ENCODE peak calls at places on chromosomes 1 and 21, in eight cellular contexts. S, X, O, M, T, W, D and F are unnamed samples.
A peak's percentile ranks its signal among the peaks of the same experiment; 100 is the strongest.

GRCh38 chr21:31557956-31558838 is 101.3 kb upstream of the SOD1 start:
- DNase-seq in D (peak; percentile 50), M (no peak), X (no peak), O (peak; percentile 7), T (no peak), W (peak; percentile 15), S (no peak), F (peak; percentile 22)

GRCh38 chr1:183002797-183003594 is 20.2 kb upstream of the LAMC1 start:
- DNase-seq in T (no peak), O (no peak), M (peak; percentile 75), W (peak; percentile 25), S (peak; percentile 40), X (no peak), D (no peak), F (peak; percentile 68)

GRCh38 chr1:8545078-8545477 is 227.2 kb downstream of the SLC45A1 start:
- DNase-seq in D (no peak), S (peak; percentile 35), M (peak; percentile 30), X (no peak), W (no peak), T (no peak), O (no peak), F (no peak)

GRCh38 chr1:40057310-40058030 is 16.9 kb downstream of the CAP1 start:
- DNase-seq in T (no peak), O (no peak), X (no peak), S (no peak), W (no peak), D (no peak), M (no peak), F (no peak)

GRCh38 chr1:215704089-215704860 is 137.2 kb downstream of the KCTD3 start:
- DNase-seq in X (no peak), O (no peak), S (peak; percentile 66), M (peak; percentile 34), W (peak; percentile 6), D (no peak), T (no peak), F (peak; percentile 26)

GRCh38 chr1:2416403-2416802 is 4.0 kb upstream of the PEX10 start:
- DNase-seq in W (no peak), T (no peak), M (no peak), S (no peak), O (no peak), D (peak; percentile 64), X (no peak), F (no peak)

GRCh38 chr1:239189998-239190512 is 196.3 kb upstream of the CHRM3 start:
- DNase-seq in M (no peak), O (no peak), X (no peak), S (no peak), T (no peak), W (no peak), D (no peak), F (no peak)

GRCh38 chr21:43692949-43693348 is 26.0 kb upstream of the PDXK start:
- DNase-seq in X (peak; percentile 7), D (no peak), M (no peak), T (no peak), S (no peak), O (no peak), W (no peak), F (no peak)

GRCh38 chr1:1091344-1092148 is 17.4 kb upstream of the RNF223 start:
- DNase-seq in D (peak; percentile 31), O (no peak), T (no peak), S (no peak), X (peak; percentile 45), W (no peak), M (no peak), F (no peak)

GRCh38 chr1:76679534-76680152 is 187.6 kb upstream of the ST6GALNAC5 start:
- DNase-seq in T (no peak), X (no peak), W (no peak), D (no peak), O (no peak), M (no peak), S (no peak), F (no peak)

GRCh38 chr1:3649342-3650247 is at the start of gene WRAP73:
- DNase-seq in W (peak; percentile 90), S (peak; percentile 89), M (peak; percentile 91), X (peak; percentile 95), T (peak; percentile 94), D (peak; percentile 93), O (peak; percentile 83), F (peak; percentile 92)

GRCh38 chr1:70633004-70633403 is 221.9 kb downstream of the CTH start:
- DNase-seq in D (no peak), S (no peak), X (no peak), W (no peak), T (no peak), O (no peak), M (no peak), F (no peak)

GRCh38 chr1:223102797-223103533 is 40.1 kb downstream of the TLR5 start:
- DNase-seq in S (no peak), M (peak; percentile 11), O (no peak), D (no peak), T (no peak), X (no peak), W (peak; percentile 34), F (no peak)

GRCh38 chr21:38631171-38631570 is 132.9 kb upstream of the ERG start:
- DNase-seq in W (peak; percentile 93), T (no peak), X (no peak), S (no peak), O (peak; percentile 56), M (peak; percentile 45), D (no peak), F (peak; percentile 18)

GRCh38 chr1:206875752-206876380 is 10.4 kb downstream of the IL20 start:
- DNase-seq in O (no peak), M (no peak), D (no peak), S (no peak), X (no peak), T (no peak), W (no peak), F (no peak)

GRCh38 chr1:206882555-206882954 is 14.7 kb upstream of the IL24 start:
- DNase-seq in M (no peak), S (no peak), T (no peak), W (no peak), X (no peak), O (no peak), D (no peak), F (no peak)

GRCh38 chr1:206883160-206883559 is 14.1 kb upstream of the IL24 start:
- DNase-seq in M (no peak), O (no peak), T (no peak), S (no peak), D (no peak), X (no peak), W (no peak), F (no peak)

GRCh38 chr1:206880310-206880709 is 14.9 kb downstream of the IL20 start:
- DNase-seq in M (no peak), T (no peak), O (no peak), X (no peak), D (no peak), S (no peak), W (no peak), F (no peak)

DNA sequence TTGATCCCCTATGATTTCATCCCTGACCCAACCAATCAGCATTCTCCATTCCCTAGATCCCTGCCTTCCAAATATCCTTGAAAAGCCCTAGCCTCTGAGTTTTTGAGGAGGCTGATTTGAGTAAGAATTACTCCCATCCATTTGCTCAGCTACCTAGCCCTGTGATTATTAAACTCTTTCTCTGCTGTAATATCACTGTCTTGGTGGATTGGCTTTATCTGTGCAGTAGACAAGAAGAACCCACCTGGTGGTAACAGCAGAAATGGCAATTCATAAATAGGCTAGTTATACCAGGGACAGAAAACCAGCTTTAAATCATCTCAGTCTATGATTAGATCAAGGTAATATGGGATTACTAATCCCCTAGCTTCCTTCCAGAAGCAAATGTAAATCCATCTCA is 13.0 kb downstream of the IL20 start:
- DNase-seq in M (no peak), X (no peak), O (no peak), S (no peak), T (no peak), D (no peak), W (no peak), F (no peak)
- TF ChIP-seq CTCF in M (peak; percentile 18), X (no peak), O (peak; percentile 17), S (no peak), T (no peak), D (no peak), W (no peak), F (peak; percentile 9)

GRCh38 chr1:36279789-36280296 is 26.3 kb upstream of the SH3D21 start:
- DNase-seq in X (no peak), W (no peak), O (no peak), S (no peak), D (no peak), M (no peak), T (no peak), F (no peak)
- TF ChIP-seq CTCF in X (no peak), W (no peak), O (no peak), S (no peak), D (no peak), M (no peak), T (no peak), F (no peak)

GRCh38 chr1:147895123-147895522 is 7.5 kb upstream of the GJA8 start:
- DNase-seq in O (no peak), W (no peak), S (no peak), T (no peak), X (no peak), M (peak; percentile 47), D (no peak), F (peak; percentile 27)

GRCh38 chr1:147890177-147890790 is 12.3 kb upstream of the GJA8 start:
- DNase-seq in T (peak; percentile 68), W (peak; percentile 34), S (peak; percentile 29), M (peak; percentile 70), X (peak; percentile 78), D (peak; percentile 70), O (peak; percentile 60), F (peak; percentile 81)

GRCh38 chr1:147892731-147893214 is 9.8 kb upstream of the GJA8 start:
- DNase-seq in O (peak; percentile 40), W (peak; percentile 47), X (no peak), D (no peak), S (peak; percentile 64), T (no peak), M (peak; percentile 75), F (peak; percentile 79)

GRCh38 chr1:147891088-147891487 is 11.5 kb upstream of the GJA8 start:
- DNase-seq in S (no peak), W (no peak), T (no peak), X (no peak), O (no peak), D (no peak), M (no peak), F (no peak)

GRCh38 chr1:147892216-147892615 is 10.4 kb upstream of the GJA8 start:
- DNase-seq in X (no peak), W (no peak), O (no peak), M (peak; percentile 9), S (no peak), D (no peak), T (no peak), F (peak; percentile 16)
- TF ChIP-seq CTCF in X (no peak), W (no peak), O (peak; percentile 25), M (peak; percentile 11), S (no peak), D (no peak), T (no peak), F (no peak)

DNA sequence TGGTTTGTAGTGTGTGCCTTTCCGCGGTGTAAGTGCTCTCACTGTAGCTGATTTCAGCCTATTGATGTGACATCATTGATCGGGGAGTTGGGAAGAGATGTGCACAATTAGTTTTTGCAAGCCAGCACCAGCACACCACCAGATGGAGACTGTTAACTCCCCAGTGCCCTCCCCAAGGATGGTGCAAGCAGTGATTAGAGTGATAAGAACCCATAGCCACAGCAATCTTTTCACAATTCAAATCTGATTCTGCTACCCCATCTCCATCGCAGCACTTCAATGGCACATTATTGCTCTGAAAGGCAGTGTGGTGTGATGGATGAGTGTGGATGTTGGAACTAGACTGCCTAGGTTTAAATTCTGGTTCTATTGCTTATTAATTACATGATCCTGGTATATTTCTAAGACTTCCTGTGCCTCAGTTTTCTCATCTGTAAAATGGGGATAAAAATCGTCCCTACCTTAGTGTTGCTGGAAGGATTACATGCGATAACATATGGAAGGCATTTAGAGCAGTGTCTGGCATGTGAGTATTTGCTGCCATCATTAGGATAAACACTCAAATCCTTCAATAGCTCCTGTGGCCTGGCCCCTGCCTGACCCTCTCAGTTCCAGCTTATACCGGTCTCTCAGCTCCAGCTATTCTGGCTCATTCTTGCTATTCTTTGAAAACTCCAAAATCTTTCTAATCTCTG is 6.7 kb downstream of the CSF3R start:
- DNase-seq in X (no peak), S (no peak), W (no peak), D (no peak), O (no peak), T (no peak), M (no peak), F (no peak)
- TF ChIP-seq CTCF in X (no peak), S (no peak), W (no peak), D (no peak), O (no peak), T (no peak), M (no peak), F (no peak)